ENCODE peak calls at places on chromosome 1, in six cellular contexts. A, E, T, G, W and J are unnamed samples.

GRCh38 chr1:6969106-6969505 is 183.9 kb downstream of the CAMTA1 start:
- DNase-seq in E (no peak), G (no peak), A (no peak), T (no peak), W (no peak), J (no peak)

GRCh38 chr1:3467096-3468036 is 12.9 kb downstream of the ARHGEF16 start:
- DNase-seq in E (no peak), G (no peak), W (no peak), A (no peak), T (no peak), J (no peak)

GRCh38 chr1:29855761-29856160 is 619.4 kb downstream of the PTPRU start:
- DNase-seq in E (no peak), A (no peak), T (no peak), W (no peak), G (no peak), J (no peak)

GRCh38 chr1:177170756-177171535 is at the start of gene BRINP2:
- DNase-seq in E (no peak), G (peak; percentile 90), T (no peak), W (peak; percentile 68), A (peak; percentile 51), J (peak; percentile 67)

GRCh38 chr1:51327386-51327785 is 3.0 kb downstream of the TTC39A start:
- DNase-seq in G (no peak), T (no peak), W (no peak), A (no peak), E (no peak), J (no peak)

GRCh38 chr1:153818876-153819275 is 43.7 kb downstream of the SLC27A3 start:
- DNase-seq in E (no peak), A (no peak), W (no peak), T (no peak), G (no peak), J (no peak)

GRCh38 chr1:74570797-74571492 is 58.5 kb upstream of the LRRC53 start:
- DNase-seq in T (no peak), E (no peak), W (no peak), A (peak; percentile 88), G (no peak), J (no peak)

GRCh38 chr1:247576514-247576913 is 11.6 kb upstream of the OR2G2 start:
- DNase-seq in T (no peak), E (no peak), W (no peak), G (no peak), A (no peak), J (no peak)

GRCh38 chr1:33367488-33368405 is 46.8 kb upstream of the A3GALT2 start:
- DNase-seq in W (peak; percentile 92), E (peak; percentile 20), T (peak; percentile 82), A (peak; percentile 45), G (peak; percentile 89), J (peak; percentile 82)

GRCh38 chr1:72623299-72623708 is 341.0 kb upstream of the NEGR1 start:
- DNase-seq in A (peak; percentile 57), E (no peak), T (no peak), W (no peak), G (peak; percentile 41), J (peak; percentile 9)

GRCh38 chr1:243946946-243947345 is 96.9 kb upstream of the AKT3 start:
- DNase-seq in W (no peak), T (peak; percentile 9), A (peak; percentile 100), G (peak; percentile 62), E (no peak), J (no peak)

GRCh38 chr1:42904437-42904836 is 54.2 kb downstream of the SLC2A1 start:
- DNase-seq in W (no peak), G (peak; percentile 54), A (no peak), T (no peak), E (no peak), J (no peak)

GRCh38 chr1:164589961-164590507 is 31.1 kb downstream of the PBX1 start:
- DNase-seq in A (no peak), T (no peak), W (no peak), E (no peak), G (no peak), J (no peak)

GRCh38 chr1:211596418-211597181 is 17.6 kb upstream of the SLC30A1 start:
- DNase-seq in T (no peak), W (no peak), A (no peak), G (no peak), E (no peak), J (no peak)

GRCh38 chr1:228004331-228004871 is 2.4 kb upstream of the WNT3A start:
- DNase-seq in E (no peak), T (no peak), W (no peak), G (peak; percentile 77), A (no peak), J (no peak)

GRCh38 chr1:182295697-182296096 is 95.9 kb downstream of the GLUL start:
- DNase-seq in T (no peak), G (no peak), E (no peak), A (no peak), W (no peak), J (no peak)

GRCh38 chr1:117809764-117810163 is 119.7 kb downstream of the GDAP2 start:
- DNase-seq in A (no peak), E (no peak), T (no peak), W (no peak), G (no peak), J (no peak)